ENCODE peak calls at places on chromosomes 13 and 19, in five cellular contexts. R, A, U, V and F are unnamed samples.

GRCh38 chr19:2332341-2333026 is 4.0 kb downstream of the SPPL2B start:
- DNase-seq in R (no peak), A (peak), U (peak), V (no peak), F (no peak)

GRCh38 chr19:19459099-19459498 is 53.6 kb downstream of the GATAD2A start:
- DNase-seq in R (no peak), A (no peak), U (peak), V (no peak), F (no peak)

GRCh38 chr19:1455336-1456120 is 5.6 kb downstream of the APC2 start:
- DNase-seq in R (no peak), A (no peak), U (peak), V (no peak), F (peak)

GRCh38 chr13:74290324-74290773 is 156.1 kb upstream of the KLF12 start:
- DNase-seq in R (no peak), A (no peak), U (peak), V (no peak), F (peak)

GRCh38 chr13:112708560-112709240 is 18.9 kb downstream of the ATP11A start:
- DNase-seq in R (no peak), A (no peak), U (no peak), V (peak), F (no peak)

GRCh38 chr13:102402292-102402691 is 444 bp upstream of the FGF14 start:
- DNase-seq in R (no peak), A (peak), U (peak), V (peak), F (no peak)

GRCh38 chr19:30256510-30256850 is 115.7 kb upstream of the ZNF536 start:
- DNase-seq in R (no peak), A (no peak), U (no peak), V (no peak), F (no peak)

GRCh38 chr13:34620073-34620858 is 321.8 kb upstream of the NBEA start:
- DNase-seq in R (no peak), A (no peak), U (no peak), V (no peak), F (no peak)

GRCh38 chr13:112574476-112575294 is 13.3 kb downstream of the TUBGCP3 start:
- DNase-seq in R (no peak), A (no peak), U (no peak), V (no peak), F (no peak)